ENCODE peak calls at places on chromosomes 12 and 14, in four cellular contexts. N, T, I and X are unnamed samples.

GRCh38 chr14:39628087-39628486 is 195.9 kb upstream of the FBXO33 start:
- DNase-seq in T (no peak), N (no peak), I (no peak), X (no peak)

GRCh38 chr12:53184828-53185227 is 4.1 kb upstream of the CSAD start:
- DNase-seq in T (no peak), I (no peak), N (no peak), X (no peak)

GRCh38 chr12:53465679-53466078 is 13.8 kb downstream of the PCBP2 start:
- DNase-seq in T (no peak), I (no peak), N (no peak), X (no peak)

GRCh38 chr14:104721704-104722431 is 2.2 kb upstream of the ADSS1 start:
- DNase-seq in T (no peak), I (no peak), N (no peak), X (no peak)

GRCh38 chr12:6962285-6963015 is 8.0 kb downstream of the PHB2 start:
- DNase-seq in I (no peak), T (peak), N (no peak), X (no peak)

GRCh38 chr14:68938515-68939423 is 40.3 kb downstream of the ACTN1 start:
- DNase-seq in T (peak), I (no peak), N (no peak), X (peak)

GRCh38 chr12:1630827-1631591 is 2.0 kb downstream of the WNT5B start:
- DNase-seq in T (peak), I (no peak), N (no peak), X (peak)

GRCh38 chr12:103773109-103773905 is 67.7 kb downstream of the NT5DC3 start:
- DNase-seq in I (no peak), T (no peak), N (no peak), X (no peak)

GRCh38 chr14:104872469-104873341 is 7.6 kb downstream of the CEP170B start:
- DNase-seq in I (no peak), N (no peak), T (no peak), X (no peak)

GRCh38 chr14:44701563-44702263 is 194.6 kb upstream of the FSCB start:
- DNase-seq in T (no peak), I (no peak), N (no peak), X (no peak)

GRCh38 chr12:46186088-46186487 is 82.8 kb downstream of the SLC38A1 start:
- DNase-seq in I (no peak), N (no peak), T (no peak), X (no peak)

GRCh38 chr14:25049559-25050493 is at the start of gene STXBP6:
- DNase-seq in N (no peak), I (no peak), T (peak), X (peak)
- TF ChIP-seq FOXM1 in N (no peak), I (no peak), T (no peak), X (no peak)

GRCh38 chr12:131604146-131604844 is 106.6 kb upstream of the SFSWAP start:
- DNase-seq in N (no peak), T (no peak), I (no peak), X (no peak)

GRCh38 chr12:131606218-131606899 is 104.5 kb upstream of the SFSWAP start:
- DNase-seq in I (no peak), T (no peak), N (no peak), X (no peak)

GRCh38 chr12:131604859-131605258 is 106.0 kb upstream of the SFSWAP start:
- DNase-seq in N (no peak), T (no peak), I (no peak), X (no peak)

GRCh38 chr12:131605304-131605829 is 105.5 kb upstream of the SFSWAP start:
- DNase-seq in T (no peak), N (peak), I (no peak), X (no peak)

DNA sequence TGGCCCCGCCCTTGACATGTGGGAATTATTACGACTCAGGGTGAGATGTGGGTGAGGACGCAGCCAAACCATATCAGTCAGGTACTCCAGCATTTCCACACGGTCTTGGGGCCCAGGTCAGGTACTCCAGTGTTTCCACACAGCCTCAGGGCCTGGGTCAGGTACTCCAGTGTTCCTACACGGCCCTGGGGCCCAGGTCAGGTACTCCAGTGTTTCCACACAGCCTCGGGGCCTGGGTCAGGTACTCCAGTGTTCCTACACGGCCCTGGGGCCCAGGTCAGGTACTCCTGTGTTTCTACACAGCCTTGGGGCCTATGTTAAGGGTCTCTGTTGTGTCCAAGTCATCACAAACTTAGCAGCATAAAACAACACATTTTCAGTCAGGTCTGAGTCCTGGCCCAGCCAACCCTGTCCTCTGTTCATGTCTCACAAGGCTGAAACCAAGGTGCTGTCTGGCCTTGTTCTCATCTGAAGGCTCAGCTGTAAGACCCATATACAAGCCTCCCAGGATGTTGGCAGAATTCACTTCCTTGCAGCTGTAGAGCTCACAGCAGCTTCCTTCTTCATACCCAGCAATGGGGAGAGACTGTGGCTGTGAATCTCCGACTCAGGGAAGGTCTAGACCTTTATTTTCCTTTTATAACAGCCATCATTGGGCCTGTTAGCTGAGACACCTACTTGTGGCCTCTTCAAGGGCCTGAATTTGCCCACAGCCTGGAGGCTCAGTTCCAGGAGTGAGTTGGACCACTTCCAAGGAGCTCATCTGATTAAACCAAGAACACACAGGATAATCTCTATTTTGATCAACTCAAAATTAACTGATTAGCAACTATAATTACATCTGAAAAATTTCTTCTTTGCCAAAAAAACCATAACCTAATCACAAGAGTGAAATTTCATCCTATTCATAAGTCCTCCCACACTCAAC is 107.5 kb upstream of the SFSWAP start:
- DNase-seq in N (no peak), T (no peak), I (no peak), X (no peak)
- TF ChIP-seq GABPA in N (no peak), T (no peak), I (no peak), X (no peak)

GRCh38 chr12:74334770-74335169 is 202.9 kb upstream of the ATXN7L3B start:
- DNase-seq in N (no peak), T (no peak), I (no peak), X (no peak)

GRCh38 chr12:74339211-74339610 is 198.4 kb upstream of the ATXN7L3B start:
- DNase-seq in I (no peak), N (no peak), T (no peak), X (no peak)

GRCh38 chr12:74337951-74338350 is 199.7 kb upstream of the ATXN7L3B start:
- DNase-seq in T (no peak), N (no peak), I (no peak), X (peak)
- TF ChIP-seq FOXM1 in T (no peak), N (no peak), I (no peak), X (no peak)

DNA sequence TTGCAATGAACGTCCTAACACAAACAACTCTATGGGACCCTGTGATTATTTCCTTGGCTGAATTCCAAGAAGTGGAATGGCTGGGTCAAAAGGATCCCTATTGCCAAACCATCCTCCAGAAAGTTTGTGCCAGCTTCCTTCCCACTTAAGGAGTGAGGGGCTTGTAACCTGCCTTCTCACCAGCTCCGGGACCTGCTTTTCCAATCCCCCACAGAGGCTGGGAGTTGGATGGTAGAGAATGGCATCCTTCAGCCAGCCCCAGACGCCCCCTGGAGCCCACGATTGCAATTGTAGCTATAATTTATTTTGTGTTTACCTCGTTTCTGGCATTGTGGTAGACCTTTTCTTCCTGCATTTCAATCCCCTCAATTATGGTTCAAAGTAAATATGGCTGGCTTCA is 9.7 kb upstream of the ZDHHC22 start:
- DNase-seq in I (no peak), T (peak), N (peak), X (no peak)
- TF ChIP-seq GABPA in I (no peak), T (no peak), N (no peak), X (no peak)

DNA sequence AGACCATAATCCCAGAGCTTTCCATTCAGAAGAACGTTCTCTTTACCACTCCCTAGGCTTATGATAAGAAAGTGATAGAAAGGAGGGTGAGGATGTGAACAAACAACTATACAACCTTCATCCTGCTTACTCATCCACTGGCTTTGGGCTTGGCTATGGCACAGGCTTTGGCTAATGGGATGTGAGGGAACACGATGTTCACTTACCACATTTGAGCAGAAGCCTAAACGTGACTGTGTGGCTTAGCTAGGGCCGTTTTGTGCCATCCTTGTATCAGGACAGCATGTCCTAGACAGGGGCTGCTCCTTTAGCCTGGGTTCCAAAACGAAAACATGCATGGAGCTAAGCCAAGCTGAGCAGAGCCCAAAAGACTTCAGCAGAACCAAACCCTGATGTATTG is 118.6 kb upstream of the CCDC175 start:
- DNase-seq in T (no peak), N (no peak), I (no peak), X (no peak)
- TF ChIP-seq FOXM1 in T (no peak), N (no peak), I (no peak), X (no peak)

GRCh38 chr14:53850714-53851296 is 105.8 kb downstream of the BMP4 start:
- DNase-seq in T (no peak), N (no peak), I (no peak), X (peak)
- TF ChIP-seq GABPA in T (no peak), N (no peak), I (no peak), X (peak)

GRCh38 chr14:98953544-98954346 is 318.3 kb downstream of the BCL11B start:
- DNase-seq in I (no peak), T (no peak), N (no peak), X (no peak)
- TF ChIP-seq FOXM1 in I (no peak), T (no peak), N (no peak), X (no peak)

DNA sequence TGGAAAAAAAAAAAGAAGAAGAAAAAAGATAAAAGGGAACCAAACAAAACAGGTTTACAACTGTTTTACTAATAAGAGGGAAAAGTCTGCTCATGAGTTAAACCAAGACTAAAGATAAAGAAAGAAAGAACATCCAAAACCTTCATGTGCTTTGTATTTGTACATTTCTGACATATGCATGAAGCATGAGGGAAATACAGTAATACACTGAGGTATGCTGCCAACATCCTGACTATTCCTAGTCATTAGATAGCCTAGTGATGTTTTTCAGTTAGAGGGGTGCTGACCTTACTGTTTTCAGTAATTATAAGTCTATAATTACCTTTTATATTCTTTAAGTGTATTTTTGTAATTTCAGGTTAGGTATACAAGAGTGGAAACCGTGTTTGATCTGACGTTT is 793.3 kb downstream of the DIO2 start:
- DNase-seq in T (no peak), I (no peak), N (no peak), X (no peak)
- TF ChIP-seq GABPA in T (no peak), I (no peak), N (no peak), X (no peak)